ENCODE peak calls at places on chromosomes 3 and 15, in five cellular contexts. G is WERI-Rb-1, Y is neural progenitor cell, E is A549, S is omental fat pad. I is an unnamed sample.

GRCh38 chr3:45993421-45994027 is 2.1 kb downstream of the FYCO1 start:
- DNase-seq in G (no peak), Y (no peak), E (no peak), S (no peak), I (peak)

GRCh38 chr3:81580399-81580798 is 181.0 kb downstream of the GBE1 start:
- DNase-seq in G (no peak), Y (peak), E (no peak), S (no peak), I (no peak)

GRCh38 chr3:117168896-117169295 is 459.3 kb downstream of the TUSC7 start:
- DNase-seq in G (no peak), Y (no peak), E (no peak), S (no peak), I (no peak)

GRCh38 chr3:11478167-11478566 is 165.5 kb downstream of the VGLL4 start:
- DNase-seq in G (no peak), Y (no peak), E (no peak), S (no peak), I (no peak)

GRCh38 chr3:60514866-60515265 is 736.4 kb downstream of the FHIT start:
- DNase-seq in G (no peak), Y (no peak), E (no peak), S (no peak), I (no peak)

GRCh38 chr3:52934626-52935530 is 37.5 kb upstream of the STIMATE start:
- DNase-seq in G (peak), Y (peak), E (peak), S (no peak), I (peak)

GRCh38 chr3:174767406-174767805 is 91.7 kb upstream of the NAALADL2 start:
- DNase-seq in G (no peak), Y (no peak), E (no peak), S (no peak), I (no peak)

GRCh38 chr3:131485116-131485515 is 17.7 kb downstream of the MRPL3 start:
- DNase-seq in G (no peak), Y (no peak), E (no peak), S (no peak), I (no peak)

GRCh38 chr3:58422756-58423324 is 10.8 kb downstream of the PDHB start:
- DNase-seq in G (peak), Y (no peak), E (peak), S (no peak), I (peak)

GRCh38 chr3:66303556-66303955 is 82.8 kb downstream of the SLC25A26 start:
- DNase-seq in G (no peak), Y (no peak), E (no peak), S (no peak), I (no peak)

GRCh38 chr3:114739627-114740026 is 407.5 kb downstream of the ZBTB20 start:
- DNase-seq in G (no peak), Y (no peak), E (no peak), S (no peak), I (no peak)

GRCh38 chr3:169668957-169669681 is 5.6 kb upstream of the MECOM start:
- DNase-seq in G (peak), Y (peak), E (peak), S (no peak), I (peak)

GRCh38 chr3:53045107-53045783 is 628 bp downstream of the SFMBT1 start:
- DNase-seq in G (peak), Y (peak), E (peak), S (no peak), I (peak)

GRCh38 chr3:38354588-38355344 is 8.2 kb downstream of the XYLB start:
- DNase-seq in G (no peak), Y (no peak), E (no peak), S (no peak), I (peak)

GRCh38 chr15:100959066-100960050 is 40.2 kb downstream of the LRRK1 start:
- DNase-seq in G (no peak), Y (no peak), E (peak), S (no peak), I (no peak)

GRCh38 chr3:179149239-179149887 is 1.2 kb downstream of the PIK3CA start:
- DNase-seq in G (no peak), Y (peak), E (peak), S (no peak), I (peak)

GRCh38 chr3:179156775-179157174 is 8.6 kb downstream of the PIK3CA start:
- DNase-seq in G (no peak), Y (no peak), E (no peak), S (no peak), I (no peak)

GRCh38 chr3:36175916-36176461 is 204.3 kb upstream of the STAC start:
- DNase-seq in G (peak), Y (no peak), E (no peak), S (no peak), I (peak)

GRCh38 chr3:183576487-183577107 is 21.1 kb upstream of the KLHL6 start:
- DNase-seq in G (no peak), Y (peak), E (no peak), S (no peak), I (no peak)

GRCh38 chr15:66822576-66822975 is 120.5 kb downstream of the SMAD6 start:
- DNase-seq in G (no peak), Y (no peak), E (no peak), S (no peak), I (no peak)

GRCh38 chr3:177300039-177300833 is 103.0 kb upstream of the TBL1XR1 start:
- DNase-seq in G (no peak), Y (peak), E (no peak), S (no peak), I (peak)

GRCh38 chr3:79086514-79086913 is 681.3 kb downstream of the ROBO1 start:
- DNase-seq in G (peak), Y (peak), E (peak), S (peak), I (peak)

GRCh38 chr3:154224366-154224765 is 99.9 kb downstream of the DHX36 start:
- DNase-seq in G (no peak), Y (no peak), E (no peak), S (no peak), I (no peak)

GRCh38 chr15:45114076-45114750 is at the start of the genes DUOX2 and DUOXA2:
- DNase-seq in G (peak), Y (peak), E (no peak), S (no peak), I (peak)

DNA sequence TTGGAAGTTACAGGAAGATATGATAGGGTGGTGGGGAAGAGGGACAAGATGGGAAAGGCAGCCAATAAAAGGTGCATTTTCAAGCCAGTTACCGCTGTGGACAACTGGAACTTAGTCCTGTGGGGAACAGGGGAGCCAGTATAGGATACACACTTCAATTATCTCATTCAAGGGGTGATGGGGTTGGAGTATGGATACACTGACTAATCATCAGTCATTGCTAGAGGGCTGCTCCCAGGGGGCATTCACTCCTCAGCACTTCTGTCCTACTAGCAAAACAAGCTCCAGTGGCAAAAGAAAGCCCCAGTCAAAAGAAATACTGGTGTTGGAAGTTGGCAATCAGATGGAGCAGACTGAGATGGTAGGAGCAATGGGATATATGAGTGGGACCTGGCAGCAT is 183.4 kb upstream of the GADL1 start:
- DNase-seq in G (no peak), Y (no peak), E (no peak), S (no peak), I (peak)
- TF ChIP-seq CTCF in G (no peak), Y (no peak), E (no peak), S (no peak), I (no peak)

GRCh38 chr3:31407665-31408064 is 125.1 kb upstream of the STT3B start:
- DNase-seq in G (no peak), Y (no peak), E (no peak), S (no peak), I (peak)
- TF ChIP-seq CTCF in G (no peak), Y (no peak), E (no peak), S (no peak), I (no peak)

GRCh38 chr3:71476950-71477349 is 106.6 kb downstream of the FOXP1 start:
- DNase-seq in G (no peak), Y (no peak), E (no peak), S (no peak), I (no peak)
- TF ChIP-seq CTCF in G (no peak), Y (no peak), E (no peak), S (no peak), I (no peak)

GRCh38 chr3:197454014-197454413 is 101.8 kb downstream of the BDH1 start:
- DNase-seq in G (peak), Y (no peak), E (no peak), S (no peak), I (no peak)
- TF ChIP-seq CTCF in G (peak), Y (peak), E (peak), S (no peak), I (no peak)

DNA sequence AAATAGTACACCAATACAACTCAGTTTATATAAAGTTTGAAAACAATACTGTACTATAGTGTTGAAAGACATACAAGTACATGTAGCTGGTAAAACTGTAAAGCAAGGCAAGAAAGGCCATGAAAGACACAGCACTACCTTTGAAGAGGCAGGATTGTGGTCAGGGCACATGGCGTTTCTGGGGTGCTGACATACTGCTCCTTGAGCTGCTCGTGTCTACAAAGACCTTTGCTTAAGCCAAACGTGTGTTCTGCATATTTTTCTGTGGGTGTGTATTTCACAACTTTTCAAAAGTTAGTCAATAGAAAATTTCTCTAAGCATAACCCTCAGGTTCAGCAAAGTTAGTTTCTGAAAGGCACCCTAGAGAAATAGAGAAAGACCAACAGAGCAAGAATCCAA is 14.1 kb upstream of the TOPAZ1 start:
- DNase-seq in G (no peak), Y (no peak), E (no peak), S (no peak), I (no peak)
- TF ChIP-seq CTCF in G (no peak), Y (no peak), E (no peak), S (no peak), I (no peak)

GRCh38 chr15:55322452-55322851 is 3.4 kb downstream of the PIGB start:
- DNase-seq in G (no peak), Y (peak), E (no peak), S (no peak), I (no peak)

GRCh38 chr15:55319537-55320325 is 709 bp downstream of the PIGB start:
- DNase-seq in G (no peak), Y (peak), E (no peak), S (no peak), I (peak)

GRCh38 chr15:55320963-55321362 is 1.9 kb downstream of the PIGB start:
- DNase-seq in G (no peak), Y (no peak), E (no peak), S (no peak), I (no peak)

GRCh38 chr15:55318588-55319494 is at the start of the genes PIGB and PIGBOS1:
- DNase-seq in G (peak), Y (peak), E (peak), S (peak), I (peak)
- TF ChIP-seq CTCF in G (peak), Y (peak), E (no peak), S (no peak), I (peak)

DNA sequence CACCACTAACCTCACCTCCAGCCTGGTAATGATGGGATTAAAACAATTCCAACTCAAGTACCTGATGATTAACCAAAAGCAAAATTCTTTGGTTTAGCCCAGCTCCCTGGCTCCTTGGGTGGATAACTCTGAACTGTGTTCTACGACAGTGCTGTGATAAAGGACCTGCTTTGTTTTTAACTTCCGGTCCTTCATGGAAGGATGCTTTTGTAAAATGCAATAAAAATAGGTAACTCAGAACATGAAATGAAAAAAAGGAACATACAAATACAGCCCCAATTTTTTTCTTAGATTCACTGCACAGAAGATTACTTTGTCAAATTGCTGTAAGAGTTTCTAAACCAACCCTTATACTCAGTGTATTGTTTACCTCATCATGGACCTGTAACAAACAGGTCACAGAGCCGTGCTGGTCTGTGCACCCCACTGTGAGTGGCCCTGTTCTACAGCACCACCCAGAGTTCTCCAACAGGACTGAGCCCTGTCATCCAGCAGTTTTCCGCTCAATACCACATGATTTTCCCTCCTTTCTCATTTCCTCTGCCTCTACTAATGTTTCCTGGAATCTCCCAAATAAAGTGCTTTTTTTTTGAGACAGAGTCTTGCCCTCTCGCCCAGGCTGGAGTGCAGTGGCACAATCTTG is 4.9 kb upstream of the PCYT1A start:
- DNase-seq in G (no peak), Y (no peak), E (no peak), S (no peak), I (no peak)
- TF ChIP-seq CTCF in G (no peak), Y (no peak), E (no peak), S (no peak), I (no peak)

GRCh38 chr3:125403789-125404188 is 28.7 kb upstream of the ZNF148 start:
- DNase-seq in G (no peak), Y (no peak), E (no peak), S (no peak), I (peak)
- TF ChIP-seq CTCF in G (no peak), Y (no peak), E (no peak), S (no peak), I (peak)

DNA sequence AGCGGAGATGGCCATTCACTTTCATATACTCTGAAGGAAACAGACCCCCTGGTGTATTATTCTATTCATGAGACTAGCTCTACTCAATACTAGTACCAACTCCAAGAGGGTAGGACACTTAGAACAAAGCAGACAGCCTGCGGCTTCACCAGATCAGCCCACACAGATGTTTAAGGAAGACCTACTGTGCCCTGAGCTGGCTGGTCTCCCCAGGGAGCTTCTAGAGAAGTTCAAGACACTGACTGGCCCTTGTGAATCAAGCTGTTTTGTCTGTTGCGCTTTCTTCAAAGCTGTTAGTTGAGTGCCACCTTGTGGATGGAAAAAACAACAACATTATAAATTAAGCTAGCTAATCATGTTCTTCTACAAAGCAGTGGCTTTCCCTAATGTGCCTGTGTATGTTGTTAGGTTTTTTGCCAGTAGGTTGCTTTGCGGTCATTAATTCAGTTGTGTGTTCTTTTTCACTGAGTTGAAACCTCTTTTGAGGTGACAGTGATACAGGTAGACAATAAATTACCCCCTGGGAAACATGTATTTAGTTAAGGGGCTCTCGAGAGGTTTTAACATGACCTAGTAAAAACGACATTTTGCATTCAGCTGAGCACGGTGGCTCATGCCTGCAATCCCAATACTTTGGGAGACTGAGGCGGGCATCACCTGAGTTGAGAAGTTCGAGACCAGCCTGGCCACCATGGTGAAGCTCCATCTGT is 64.2 kb upstream of the MYZAP start:
- DNase-seq in G (peak), Y (peak), E (peak), S (no peak), I (peak)
- TF ChIP-seq CTCF in G (peak), Y (peak), E (peak), S (no peak), I (peak)